ENCODE peak calls at places on chromosomes 16 and 17, in four cellular contexts. S, L, C and M are unnamed samples.

GRCh38 chr17:38421224-38421841 is 6.9 kb upstream of the ARHGAP23 start:
- DNase-seq in S (no peak), L (peak; percentile 44), C (no peak), M (no peak)

GRCh38 chr16:73433493-73434307 is 385.8 kb upstream of the ZFHX3 start:
- DNase-seq in S (no peak), L (no peak), C (no peak), M (no peak)

GRCh38 chr17:42563950-42564349 is 2.0 kb downstream of the COASY start:
- DNase-seq in S (no peak), L (no peak), C (no peak), M (no peak)

GRCh38 chr17:79212150-79213087 is 137.8 kb downstream of the ENGASE start:
- DNase-seq in S (no peak), L (no peak), C (no peak), M (no peak)

GRCh38 chr17:78375401-78376079 is 2.9 kb upstream of the PGS1 start:
- DNase-seq in S (no peak), L (peak; percentile 88), C (no peak), M (no peak)

GRCh38 chr16:3012828-3013420 is at the start of gene CLDN9:
- DNase-seq in S (no peak), L (no peak), C (no peak), M (no peak)

GRCh38 chr17:39573447-39574298 is 34.0 kb downstream of the NEUROD2 start:
- DNase-seq in S (peak; percentile 20), L (no peak), C (no peak), M (peak; percentile 74)

GRCh38 chr16:1180772-1181714 is 28.1 kb downstream of the CACNA1H start:
- DNase-seq in S (no peak), L (no peak), C (no peak), M (no peak)

GRCh38 chr17:65433592-65433991 is 127.9 kb downstream of the AXIN2 start:
- DNase-seq in S (no peak), L (no peak), C (no peak), M (no peak)

GRCh38 chr17:76888661-76889060 is 20.5 kb downstream of the MGAT5B start:
- DNase-seq in S (no peak), L (no peak), C (no peak), M (no peak)

GRCh38 chr17:13287226-13287625 is 269.4 kb upstream of the ELAC2 start:
- DNase-seq in S (no peak), L (no peak), C (no peak), M (no peak)

GRCh38 chr17:27207073-27207511 is 86.8 kb upstream of the WSB1 start:
- DNase-seq in S (no peak), L (peak; percentile 10), C (no peak), M (no peak)

GRCh38 chr17:40307001-40307690 is 1.8 kb upstream of the RARA start:
- DNase-seq in S (no peak), L (no peak), C (no peak), M (peak; percentile 25)

GRCh38 chr17:83143817-83144231 is 64.4 kb downstream of the METRNL start:
- DNase-seq in S (no peak), L (no peak), C (no peak), M (no peak)

GRCh38 chr17:32520737-32521399 is 34.1 kb downstream of the CDK5R1 start:
- DNase-seq in S (no peak), L (no peak), C (no peak), M (no peak)

GRCh38 chr16:27228621-27229501 is 25.5 kb downstream of the KDM8 start:
- DNase-seq in S (no peak), L (no peak), C (no peak), M (no peak)

GRCh38 chr17:41107941-41108445 is 2.8 kb downstream of the KRTAP4-9 start:
- DNase-seq in S (no peak), L (no peak), C (no peak), M (no peak)

GRCh38 chr16:2527071-2527783 is 4.0 kb downstream of the CEMP1 start:
- DNase-seq in S (no peak), L (no peak), C (no peak), M (no peak)

GRCh38 chr16:57815987-57816745 is 13.9 kb upstream of the KIFC3 start:
- DNase-seq in S (peak; percentile 27), L (peak; percentile 71), C (peak; percentile 27), M (peak; percentile 55)

GRCh38 chr17:81056352-81056751 is 21.4 kb downstream of the BAIAP2 start:
- DNase-seq in S (no peak), L (no peak), C (no peak), M (no peak)

GRCh38 chr16:27291106-27291505 is 22.5 kb upstream of the NSMCE1 start:
- DNase-seq in S (no peak), L (no peak), C (no peak), M (no peak)

GRCh38 chr16:70523621-70524405 is at the start of gene SF3B3:
- DNase-seq in S (peak; percentile 70), L (no peak), C (peak; percentile 70), M (peak; percentile 66)

GRCh38 chr16:88957887-88958577 is 19.0 kb downstream of the CBFA2T3 start:
- DNase-seq in S (peak; percentile 19), L (no peak), C (no peak), M (no peak)

GRCh38 chr17:38550661-38551060 is 55.1 kb downstream of the SRCIN1 start:
- DNase-seq in S (no peak), L (no peak), C (no peak), M (no peak)

GRCh38 chr17:68534714-68535113 is 22.5 kb downstream of the PRKAR1A start:
- DNase-seq in S (no peak), L (no peak), C (no peak), M (no peak)

GRCh38 chr17:82257473-82257872 is 16.0 kb downstream of the CSNK1D start:
- DNase-seq in S (no peak), L (no peak), C (no peak), M (no peak)

GRCh38 chr16:35134471-35134870 is 1675.1 kb downstream of the TP53TG3F start:
- DNase-seq in S (no peak), L (no peak), C (no peak), M (no peak)

GRCh38 chr16:72101195-72101594 is 7.5 kb downstream of the DHX38 start:
- DNase-seq in S (no peak), L (no peak), C (no peak), M (no peak)

GRCh38 chr16:67431805-67432476 is 1.0 kb downstream of the HSD11B2 start:
- DNase-seq in S (no peak), L (no peak), C (no peak), M (no peak)

GRCh38 chr16:67433131-67433719 is 2.3 kb downstream of the HSD11B2 start:
- DNase-seq in S (no peak), L (no peak), C (no peak), M (no peak)

GRCh38 chr16:67430504-67431076 is 331 bp upstream of the HSD11B2 start:
- DNase-seq in S (no peak), L (no peak), C (no peak), M (no peak)

GRCh38 chr16:67431077-67431804 is at the start of gene HSD11B2:
- DNase-seq in S (peak; percentile 22), L (no peak), C (no peak), M (peak; percentile 42)

GRCh38 chr16:67432491-67432890 is 1.6 kb downstream of the HSD11B2 start:
- DNase-seq in S (no peak), L (no peak), C (no peak), M (no peak)
- H3K27ac ChIP-seq in S (peak overlapping the region; percentile 93), L (no peak overlapping the region), C (no peak overlapping the region), M (no peak overlapping the region)

DNA sequence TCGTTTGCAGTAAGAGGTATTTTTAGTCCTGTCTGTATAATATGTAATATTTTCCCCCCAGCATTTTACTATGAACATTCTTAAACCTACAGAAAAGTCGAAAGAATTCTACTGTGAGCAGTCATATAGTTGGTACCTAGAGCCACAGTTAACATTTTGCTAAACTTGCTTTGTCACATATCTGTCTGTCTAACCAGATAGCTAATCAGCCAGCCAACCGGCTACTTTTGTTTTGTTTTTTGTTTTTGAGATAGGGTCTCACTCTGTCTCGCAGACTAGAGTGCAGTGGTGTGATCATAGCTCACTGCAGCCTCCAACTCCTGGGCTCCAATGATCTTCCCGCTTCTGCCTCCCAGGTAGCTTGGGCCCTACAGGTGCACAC is 73.3 kb downstream of the ABCC1 start:
- DNase-seq in S (no peak), L (no peak), C (no peak), M (no peak)
- H3K27ac ChIP-seq in S (peak overlapping the region; percentile 77), L (peak overlapping the region; percentile 73), C (no peak overlapping the region), M (no peak overlapping the region)

GRCh38 chr16:85458952-85459351 is 154.2 kb upstream of the GSE1 start:
- DNase-seq in S (no peak), L (no peak), C (no peak), M (no peak)
- H3K27ac ChIP-seq in S (peak overlapping the region; percentile 81), L (no peak overlapping the region), C (no peak overlapping the region), M (no peak overlapping the region)

DNA sequence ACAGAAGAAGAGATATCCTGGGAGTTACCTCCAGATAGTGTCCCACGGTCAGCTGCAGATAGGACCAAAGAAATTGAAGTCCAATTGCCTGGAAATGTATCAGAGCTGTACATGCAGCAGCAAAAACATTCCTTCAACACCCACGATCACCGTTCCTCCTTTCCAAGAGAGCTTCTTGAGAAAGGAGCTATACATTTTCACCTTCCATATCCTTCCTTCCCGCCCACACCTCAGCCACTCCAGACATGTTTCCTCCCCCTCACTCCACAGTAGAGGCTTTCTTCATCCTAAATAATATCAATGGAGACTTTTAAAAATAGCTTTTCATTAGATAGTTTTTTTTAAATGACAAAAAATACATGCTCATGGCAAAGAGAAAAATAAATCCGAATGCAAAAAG is 87.6 kb downstream of the HS3ST2 start:
- DNase-seq in S (no peak), L (no peak), C (no peak), M (no peak)
- H3K27ac ChIP-seq in S (no peak overlapping the region), L (no peak overlapping the region), C (no peak overlapping the region), M (no peak overlapping the region)

GRCh38 chr17:57138030-57138911 is 53.2 kb downstream of the AKAP1 start:
- DNase-seq in S (no peak), L (no peak), C (no peak), M (no peak)

GRCh38 chr17:57135748-57136342 is 50.8 kb downstream of the AKAP1 start:
- DNase-seq in S (no peak), L (no peak), C (no peak), M (no peak)

GRCh38 chr17:57135026-57135747 is 50.1 kb downstream of the AKAP1 start:
- DNase-seq in S (no peak), L (no peak), C (no peak), M (no peak)

GRCh38 chr17:57138956-57139576 is 54.0 kb downstream of the AKAP1 start:
- DNase-seq in S (no peak), L (no peak), C (no peak), M (no peak)

GRCh38 chr17:57136355-57136754 is 51.3 kb downstream of the AKAP1 start:
- DNase-seq in S (no peak), L (no peak), C (no peak), M (no peak)
- H3K27ac ChIP-seq in S (no peak overlapping the region), L (no peak overlapping the region), C (no peak overlapping the region), M (no peak overlapping the region)